ENCODE peak calls at places on chromosome 18, in six cellular contexts. M is H9, Z is IMR-90, Q is mesenchymal stem cell, W is H1, J is trophoblast cell. U is an unnamed sample.

GRCh38 chr18:9557250-9557943 is 57.0 kb downstream of the PPP4R1 start:
- DNase-seq in Q (peak), M (no peak), J (no peak), Z (peak), W (no peak), U (no peak)

GRCh38 chr18:63317982-63318881 is 1.3 kb downstream of the BCL2 start:
- DNase-seq in Q (no peak), Z (no peak), W (no peak), M (peak), J (peak), U (no peak)

GRCh38 chr18:80086281-80086680 is 22.8 kb upstream of the ADNP2 start:
- DNase-seq in W (no peak), Z (peak), M (no peak), Q (no peak), J (no peak), U (no peak)

GRCh38 chr18:7230646-7231349 is at the start of gene LRRC30:
- DNase-seq in M (no peak), Z (no peak), J (no peak), Q (no peak), W (no peak), U (no peak)

GRCh38 chr18:58114766-58115165 is 70.7 kb downstream of the NEDD4L start:
- DNase-seq in W (no peak), J (no peak), Q (no peak), M (no peak), Z (no peak), U (peak)

GRCh38 chr18:48767090-48767670 is 183.6 kb downstream of the SMAD7 start:
- DNase-seq in W (no peak), M (no peak), Q (peak), Z (peak), J (peak), U (no peak)

GRCh38 chr18:60347526-60348045 is 25.0 kb downstream of the MC4R start:
- DNase-seq in M (no peak), J (no peak), Z (no peak), W (no peak), Q (no peak), U (no peak)

GRCh38 chr18:56108486-56109367 is 520.7 kb upstream of the TCF4 start:
- DNase-seq in W (no peak), Z (no peak), Q (no peak), M (no peak), J (no peak), U (no peak)

GRCh38 chr18:5159080-5159479 is 38.0 kb downstream of the AKAIN1 start:
- DNase-seq in Q (no peak), W (no peak), J (no peak), Z (no peak), M (no peak), U (no peak)

GRCh38 chr18:46337206-46337710 is 233.1 kb downstream of the HAUS1 start:
- DNase-seq in W (no peak), J (no peak), Q (no peak), Z (no peak), M (no peak), U (no peak)

GRCh38 chr18:47549141-47549540 is 297.7 kb upstream of the SKOR2 start:
- DNase-seq in Z (no peak), W (no peak), Q (no peak), J (no peak), M (no peak), U (no peak)
- H3K14ac ChIP-seq in Z (no peak), W (no peak), Q (no peak), J (no peak), M (no peak), U (no peak)

GRCh38 chr18:500230-500555 is 308 bp downstream of the COLEC12 start:
- DNase-seq in J (no peak), M (peak), W (no peak), Q (no peak), Z (no peak), U (peak)
- H2BK120ac ChIP-seq in J (no peak), M (no peak), W (no peak), Q (no peak), Z (peak), U (no peak)

DNA sequence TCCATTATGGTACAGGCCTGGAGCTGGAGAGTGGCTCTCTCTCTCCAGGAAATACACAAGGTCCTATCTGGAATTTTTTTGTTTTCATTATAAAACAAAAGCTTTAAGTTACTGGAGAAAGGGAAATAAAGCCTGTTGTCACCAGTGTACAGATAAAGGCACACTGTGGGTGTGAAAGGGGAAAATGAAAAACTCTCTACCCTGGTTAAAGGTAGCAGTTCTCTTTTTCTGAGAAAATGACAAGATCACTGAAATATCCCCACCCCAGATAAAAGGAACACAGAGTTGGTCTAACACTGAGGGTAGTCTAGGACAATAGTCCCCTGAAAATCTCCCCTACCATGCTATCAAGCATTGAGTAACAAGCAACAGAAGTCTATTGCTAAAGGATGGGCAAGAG is 438.7 kb downstream of the MBD2 start:
- DNase-seq in Q (no peak), W (no peak), Z (no peak), J (no peak), M (no peak), U (no peak)
- H3K14ac ChIP-seq in Q (no peak), W (no peak), Z (no peak), J (no peak), M (no peak), U (no peak)

GRCh38 chr18:61892683-61893303 is at the start of gene RNF152:
- DNase-seq in W (no peak), J (no peak), M (peak), Z (peak), Q (peak), U (peak)
- H2BK120ac ChIP-seq in W (no peak), J (peak), M (no peak), Z (peak), Q (peak), U (peak)